ENCODE peak calls at places on chromosomes 4 and X, in five cellular contexts. One of them, this sample, is unnamed.

GRCh38 chr4:74134500-74134852 is 23.4 kb upstream of the MTHFD2L start:
- DNase-seq in HCT116: no peak
- DNase-seq in PC-3: no peak
- DNase-seq in hepatocyte: no peak
- DNase-seq in OCI-LY7: no peak
- DNase-seq in this sample: no peak

GRCh38 chr4:26296021-26296420 is 24.8 kb upstream of the RBPJ start:
- DNase-seq in PC-3: no peak
- DNase-seq in OCI-LY7: no peak
- DNase-seq in hepatocyte: no peak
- DNase-seq in HCT116: no peak
- DNase-seq in this sample: no peak

GRCh38 chrX:31279359-31279758 is 207.5 kb upstream of the FTHL17 start:
- DNase-seq in HCT116: no peak
- DNase-seq in hepatocyte: peak; percentile 5
- DNase-seq in OCI-LY7: no peak
- DNase-seq in PC-3: peak; percentile 3
- DNase-seq in this sample: peak; percentile 9

GRCh38 chr4:8322794-8323704 is 53.5 kb downstream of the HTRA3 start:
- DNase-seq in HCT116: no peak
- DNase-seq in OCI-LY7: no peak
- DNase-seq in PC-3: no peak
- DNase-seq in hepatocyte: no peak
- DNase-seq in this sample: no peak

GRCh38 chr4:141153751-141154510 is 20.7 kb upstream of the RNF150 start:
- DNase-seq in OCI-LY7: no peak
- DNase-seq in PC-3: no peak
- DNase-seq in hepatocyte: peak; percentile 65
- DNase-seq in HCT116: no peak
- DNase-seq in this sample: no peak

GRCh38 chrX:22818061-22818460 is 181.7 kb upstream of the DDX53 start:
- DNase-seq in HCT116: no peak
- DNase-seq in OCI-LY7: no peak
- DNase-seq in PC-3: no peak
- DNase-seq in hepatocyte: no peak
- DNase-seq in this sample: no peak

GRCh38 chr4:129335263-129335662 is 239.3 kb downstream of the C4orf33 start:
- DNase-seq in hepatocyte: no peak
- DNase-seq in HCT116: no peak
- DNase-seq in PC-3: no peak
- DNase-seq in OCI-LY7: no peak
- DNase-seq in this sample: no peak

GRCh38 chrX:119624417-119624816 is 18.2 kb upstream of the NKRF start:
- DNase-seq in HCT116: no peak
- DNase-seq in hepatocyte: no peak
- DNase-seq in OCI-LY7: no peak
- DNase-seq in PC-3: no peak
- DNase-seq in this sample: no peak

GRCh38 chr4:105352826-105353225 is 121.0 kb downstream of the PPA2 start:
- DNase-seq in hepatocyte: no peak
- DNase-seq in OCI-LY7: no peak
- DNase-seq in HCT116: no peak
- DNase-seq in PC-3: no peak
- DNase-seq in this sample: no peak

GRCh38 chr4:108544504-108544903 is 75.9 kb upstream of the RPL34 start:
- DNase-seq in OCI-LY7: no peak
- DNase-seq in HCT116: no peak
- DNase-seq in hepatocyte: no peak
- DNase-seq in PC-3: peak; percentile 77
- DNase-seq in this sample: no peak

GRCh38 chr4:39620551-39620950 is 18.1 kb downstream of the SMIM14 start:
- DNase-seq in HCT116: no peak
- DNase-seq in hepatocyte: no peak
- DNase-seq in PC-3: no peak
- DNase-seq in OCI-LY7: no peak
- DNase-seq in this sample: no peak

GRCh38 chrX:108735087-108735679 is 1.2 kb downstream of the IRS4 start:
- DNase-seq in hepatocyte: peak; percentile 34
- DNase-seq in PC-3: no peak
- DNase-seq in OCI-LY7: no peak
- DNase-seq in HCT116: no peak
- DNase-seq in this sample: peak; percentile 60

GRCh38 chrX:153878969-153879653 is 6.9 kb downstream of the L1CAM start:
- DNase-seq in PC-3: no peak
- DNase-seq in HCT116: no peak
- DNase-seq in hepatocyte: no peak
- DNase-seq in OCI-LY7: no peak
- DNase-seq in this sample: peak; percentile 60
- TF ChIP-seq CTCF in PC-3: no peak
- TF ChIP-seq CTCF in HCT116: no peak
- TF ChIP-seq CTCF in hepatocyte: no peak
- TF ChIP-seq CTCF in OCI-LY7: no peak
- TF ChIP-seq CTCF in this sample: peak; percentile 7

DNA sequence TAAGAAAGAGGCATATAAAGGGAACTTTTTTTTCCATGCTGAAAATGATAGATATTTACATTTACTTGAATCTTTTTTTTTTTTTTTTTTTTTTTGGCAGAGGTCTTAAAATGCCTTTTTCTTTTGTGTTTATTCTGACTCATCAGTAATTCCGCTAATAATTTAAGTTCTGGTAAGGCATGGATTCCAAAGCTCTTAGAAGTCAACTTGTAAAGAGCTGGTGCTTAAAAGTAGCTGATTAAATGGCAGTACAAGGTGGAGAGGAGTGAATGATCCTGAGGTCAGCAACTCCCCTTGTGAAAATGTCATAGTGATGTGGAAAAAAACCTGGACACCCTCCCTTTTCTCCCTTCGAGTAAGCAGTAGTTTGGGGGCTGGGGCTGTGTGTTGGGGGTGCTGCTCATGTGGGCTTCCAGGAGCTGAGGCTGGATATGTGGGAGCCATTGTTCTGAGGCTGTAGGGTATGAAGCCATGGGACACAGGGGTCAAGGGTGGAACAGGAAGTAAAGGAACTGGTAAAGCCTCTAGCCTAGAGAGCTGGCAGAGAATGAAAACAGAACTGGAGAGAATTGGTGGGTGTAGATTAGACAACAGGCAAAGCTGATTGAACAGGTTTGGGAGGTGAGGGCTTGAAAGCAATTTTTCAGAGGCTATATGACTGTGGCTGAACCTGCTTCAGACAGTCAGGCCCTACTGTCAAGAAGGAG is 41.0 kb upstream of the PITX2 start:
- DNase-seq in HCT116: no peak
- DNase-seq in OCI-LY7: no peak
- DNase-seq in PC-3: peak; percentile 76
- DNase-seq in hepatocyte: no peak
- DNase-seq in this sample: no peak
- TF ChIP-seq EZH2phosphoT487 in HCT116: no peak
- TF ChIP-seq EZH2phosphoT487 in OCI-LY7: no peak
- TF ChIP-seq EZH2phosphoT487 in PC-3: no peak
- TF ChIP-seq EZH2phosphoT487 in hepatocyte: no peak
- TF ChIP-seq EZH2phosphoT487 in this sample: no peak

GRCh38 chr4:182801626-182802025 is 115.6 kb downstream of the DCTD start:
- DNase-seq in OCI-LY7: no peak
- DNase-seq in HCT116: no peak
- DNase-seq in hepatocyte: no peak
- DNase-seq in PC-3: no peak
- DNase-seq in this sample: no peak

GRCh38 chr4:182800216-182800515 is 117.0 kb downstream of the DCTD start:
- DNase-seq in PC-3: no peak
- DNase-seq in hepatocyte: no peak
- DNase-seq in HCT116: no peak
- DNase-seq in OCI-LY7: no peak
- DNase-seq in this sample: no peak

GRCh38 chr4:182802621-182803020 is 114.6 kb downstream of the DCTD start:
- DNase-seq in HCT116: no peak
- DNase-seq in OCI-LY7: no peak
- DNase-seq in PC-3: no peak
- DNase-seq in hepatocyte: no peak
- DNase-seq in this sample: no peak

GRCh38 chr4:182803235-182803634 is 114.0 kb downstream of the DCTD start:
- DNase-seq in HCT116: no peak
- DNase-seq in PC-3: no peak
- DNase-seq in hepatocyte: no peak
- DNase-seq in OCI-LY7: no peak
- DNase-seq in this sample: no peak

DNA sequence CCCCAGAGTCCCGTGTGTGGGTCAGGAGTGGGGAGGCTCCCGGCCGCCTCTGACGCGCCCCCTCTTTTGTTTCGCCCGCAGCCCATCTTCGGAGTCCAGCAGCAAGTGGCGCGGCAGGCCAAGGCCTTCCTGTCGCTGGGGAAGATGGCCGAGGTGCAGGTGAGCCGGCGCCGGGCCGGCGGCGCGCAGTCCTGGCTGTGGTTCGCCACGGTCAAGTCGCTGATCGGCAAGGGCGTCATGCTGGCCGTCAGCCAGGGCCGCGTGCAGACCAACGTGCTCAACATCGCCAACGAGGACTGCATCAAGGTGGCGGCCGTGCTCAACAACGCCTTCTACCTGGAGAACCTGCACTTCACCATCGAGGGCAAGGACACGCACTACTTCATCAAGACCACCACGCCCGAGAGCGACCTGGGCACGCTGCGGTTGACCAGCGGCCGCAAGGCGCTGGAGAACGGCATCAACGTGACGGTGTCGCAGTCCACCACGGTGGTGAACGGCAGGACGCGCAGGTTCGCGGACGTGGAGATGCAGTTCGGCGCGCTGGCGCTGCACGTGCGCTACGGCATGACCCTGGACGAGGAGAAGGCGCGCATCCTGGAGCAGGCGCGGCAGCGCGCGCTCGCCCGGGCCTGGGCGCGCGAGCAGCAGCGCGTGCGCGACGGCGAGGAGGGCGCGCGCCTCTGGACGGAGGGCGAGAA is 117.5 kb downstream of the DCTD start:
- DNase-seq in HCT116: no peak
- DNase-seq in PC-3: no peak
- DNase-seq in hepatocyte: no peak
- DNase-seq in OCI-LY7: no peak
- DNase-seq in this sample: no peak
- H2AFZ ChIP-seq in HCT116: no peak overlapping the region
- H2AFZ ChIP-seq in PC-3: no peak overlapping the region
- H2AFZ ChIP-seq in hepatocyte: no peak overlapping the region
- H2AFZ ChIP-seq in OCI-LY7: no peak overlapping the region
- H2AFZ ChIP-seq in this sample: no peak overlapping the region

DNA sequence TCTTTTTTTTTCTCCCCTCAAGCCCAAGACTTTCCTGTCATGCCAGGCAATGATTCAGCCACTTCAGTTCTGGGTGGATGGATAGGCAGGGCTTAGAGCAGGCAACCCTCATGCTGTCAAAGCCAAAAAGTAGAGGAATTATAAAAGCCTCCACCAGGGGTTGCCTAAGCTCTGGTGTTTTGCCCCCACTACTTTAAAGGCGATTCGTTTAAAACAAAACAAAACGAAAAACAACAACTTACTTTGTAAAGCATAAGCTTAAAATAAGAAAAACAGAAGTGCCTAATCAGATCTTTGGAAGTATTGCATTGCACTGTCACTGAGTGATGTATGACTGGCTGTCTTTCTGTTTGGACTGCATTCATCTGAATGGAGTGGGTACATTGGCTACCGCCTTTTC is 5.3 kb upstream of the IDS start:
- DNase-seq in OCI-LY7: no peak
- DNase-seq in hepatocyte: no peak
- DNase-seq in PC-3: peak; percentile 54
- DNase-seq in HCT116: no peak
- DNase-seq in this sample: peak; percentile 13
- TF ChIP-seq CTCF in OCI-LY7: peak; percentile 38
- TF ChIP-seq CTCF in hepatocyte: peak; percentile 13
- TF ChIP-seq CTCF in PC-3: peak; percentile 51
- TF ChIP-seq CTCF in HCT116: no peak
- TF ChIP-seq CTCF in this sample: peak; percentile 36

GRCh38 chr4:123397276-123398150 is 918 bp downstream of the SPRY1 start:
- DNase-seq in hepatocyte: peak; percentile 64
- DNase-seq in OCI-LY7: peak; percentile 30
- DNase-seq in PC-3: peak; percentile 68
- DNase-seq in HCT116: peak; percentile 47
- DNase-seq in this sample: peak; percentile 88

GRCh38 chr4:123398803-123399637 is 2.4 kb downstream of the SPRY1 start:
- DNase-seq in hepatocyte: peak; percentile 77
- DNase-seq in OCI-LY7: peak; percentile 58
- DNase-seq in PC-3: peak; percentile 57
- DNase-seq in HCT116: peak; percentile 12
- DNase-seq in this sample: peak; percentile 79

GRCh38 chr4:123399638-123400358 is 3.2 kb downstream of the SPRY1 start:
- DNase-seq in HCT116: no peak
- DNase-seq in hepatocyte: no peak
- DNase-seq in OCI-LY7: no peak
- DNase-seq in PC-3: peak; percentile 21
- DNase-seq in this sample: peak; percentile 18

GRCh38 chr4:123396294-123397275 is at the start of gene SPRY1:
- DNase-seq in hepatocyte: peak; percentile 92
- DNase-seq in PC-3: peak; percentile 92
- DNase-seq in OCI-LY7: peak; percentile 76
- DNase-seq in HCT116: peak; percentile 89
- DNase-seq in this sample: peak; percentile 94

GRCh38 chr4:123398151-123398802 is 1.7 kb downstream of the SPRY1 start:
- DNase-seq in HCT116: peak; percentile 22
- DNase-seq in hepatocyte: peak; percentile 92
- DNase-seq in PC-3: peak; percentile 55
- DNase-seq in OCI-LY7: peak; percentile 81
- DNase-seq in this sample: peak; percentile 90
- TF ChIP-seq EZH2phosphoT487 in HCT116: no peak
- TF ChIP-seq EZH2phosphoT487 in hepatocyte: no peak
- TF ChIP-seq EZH2phosphoT487 in PC-3: no peak
- TF ChIP-seq EZH2phosphoT487 in OCI-LY7: no peak
- TF ChIP-seq EZH2phosphoT487 in this sample: no peak

This sample was measured in neural progenitor cell.